ENCODE peak calls at places on chromosomes 1 and 21, in six cellular contexts. T is stromal cell of bone marrow; J is T follicular helper cell; Y is stimulated activated CD4-positive, alpha-beta T cell treated with anti-CD3 and anti-CD28 coated beads, TNF-alpha, amount 100 ng/mL, for 4 hours; V is stimulated activated effector memory CD8-positive, alpha-beta T cell treated with anti-CD3 and anti-CD28 coated beads, Interleukin-12 subunit alpha, Interleukin-12 subunit beta, amount 100 ng/mL, for 72 hours; S is HT1080. W is an unnamed sample.

GRCh38 chr1:30125024-30125423 is 598.4 kb downstream of the MATN1 start:
- DNase-seq in T (no peak), J (no peak), Y (no peak), V (no peak), S (no peak), W (no peak)

GRCh38 chr1:180966310-180966709 is 53.6 kb downstream of the KIAA1614 start:
- DNase-seq in T (no peak), J (no peak), Y (no peak), V (no peak), S (no peak), W (no peak)

GRCh38 chr1:9289090-9289534 is 3.6 kb upstream of the SPSB1 start:
- DNase-seq in T (no peak), J (peak), Y (peak), V (peak), S (peak), W (peak)

GRCh38 chr1:53944469-53945182 is 873 bp downstream of the IFT25 start:
- DNase-seq in T (no peak), J (no peak), Y (no peak), V (no peak), S (no peak), W (peak)

GRCh38 chr1:46611691-46612221 is 4.9 kb downstream of the MOB3C start:
- DNase-seq in T (no peak), J (no peak), Y (no peak), V (no peak), S (peak), W (peak)

GRCh38 chr1:70840260-70840953 is 207.2 kb downstream of the PTGER3 start:
- DNase-seq in T (peak), J (no peak), Y (no peak), V (no peak), S (no peak), W (no peak)

GRCh38 chr21:35045539-35046222 is 3.4 kb downstream of the RUNX1 start:
- DNase-seq in T (no peak), J (peak), Y (no peak), V (peak), S (no peak), W (no peak)

GRCh38 chr1:38584408-38585037 is 275.0 kb downstream of the RRAGC start:
- DNase-seq in T (no peak), J (no peak), Y (no peak), V (no peak), S (no peak), W (no peak)

GRCh38 chr21:33892853-33893252 is 22.8 kb downstream of the ATP5PO start:
- DNase-seq in T (no peak), J (no peak), Y (no peak), V (no peak), S (peak), W (no peak)

GRCh38 chr21:33543505-33544129 is 779 bp downstream of the SON start:
- DNase-seq in T (no peak), J (peak), Y (no peak), V (no peak), S (peak), W (no peak)

GRCh38 chr1:65386452-65386851 is 34.0 kb upstream of the LEPR start:
- DNase-seq in T (no peak), J (no peak), Y (no peak), V (no peak), S (no peak), W (no peak)

GRCh38 chr1:202571719-202572339 is 138.4 kb downstream of the SYT2 start:
- DNase-seq in T (no peak), J (no peak), Y (no peak), V (no peak), S (no peak), W (peak)

GRCh38 chr1:181347495-181348390 is 135.6 kb upstream of the CACNA1E start:
- DNase-seq in T (no peak), J (no peak), Y (no peak), V (no peak), S (no peak), W (no peak)

GRCh38 chr1:157044326-157044725 is 1.2 kb downstream of the ARHGEF11 start:
- DNase-seq in T (no peak), J (no peak), Y (no peak), V (no peak), S (no peak), W (no peak)

GRCh38 chr1:75067975-75068374 is 66.2 kb upstream of the LHX8 start:
- DNase-seq in T (no peak), J (no peak), Y (no peak), V (no peak), S (no peak), W (no peak)

GRCh38 chr1:46399307-46399706 is 5.2 kb downstream of the FAAH start:
- DNase-seq in T (no peak), J (no peak), Y (no peak), V (no peak), S (no peak), W (no peak)

GRCh38 chr1:235133086-235133485 is 4.4 kb upstream of the TOMM20 start:
- DNase-seq in T (no peak), J (no peak), Y (no peak), V (no peak), S (no peak), W (no peak)

GRCh38 chr1:92029241-92029922 is 403 bp upstream of the EPHX4 start:
- DNase-seq in T (no peak), J (no peak), Y (peak), V (no peak), S (no peak), W (no peak)

GRCh38 chr1:211910917-211911485 is 80.4 kb upstream of the LPGAT1 start:
- DNase-seq in T (no peak), J (no peak), Y (no peak), V (no peak), S (no peak), W (peak)

GRCh38 chr1:113891631-113892220 is 4.3 kb upstream of the BCL2L15 start:
- DNase-seq in T (no peak), J (no peak), Y (no peak), V (no peak), S (no peak), W (no peak)

GRCh38 chr1:18549896-18550295 is 69.2 kb downstream of the KLHDC7A start:
- DNase-seq in T (no peak), J (no peak), Y (no peak), V (no peak), S (no peak), W (no peak)

GRCh38 chr1:86061660-86062059 is 94.9 kb downstream of the COL24A1 start:
- DNase-seq in T (peak), J (no peak), Y (no peak), V (no peak), S (no peak), W (no peak)

GRCh38 chr1:236156512-236157208 is 14.3 kb downstream of the GPR137B start:
- DNase-seq in T (no peak), J (peak), Y (no peak), V (peak), S (no peak), W (no peak)

GRCh38 chr1:22763479-22764200 is 53.0 kb downstream of the EPHB2 start:
- DNase-seq in T (no peak), J (no peak), Y (no peak), V (no peak), S (peak), W (no peak)

W was measured in RPMI7951.